ENCODE peak calls at places on chromosomes 12 and 14, in eight cellular contexts. E is foreskin fibroblast, Q is cardiac fibroblast, R is sigmoid colon, A is adrenal gland, X is cardiac muscle cell, L is left ventricle myocardium inferior, C is IMR-90. P is an unnamed sample.

GRCh38 chr12:113862570-113863454 is 103.3 kb downstream of the RBM19 start:
- DNase-seq in E (peak), L (no peak), A (no peak), X (no peak), R (no peak), Q (peak), C (peak), P (no peak)

GRCh38 chr12:124278389-124279101 is 16.3 kb upstream of the RFLNA start:
- DNase-seq in X (no peak), A (no peak), C (no peak), L (no peak), Q (no peak), E (peak), R (no peak), P (no peak)

GRCh38 chr12:56385873-56386272 is 23.2 kb upstream of the APOF start:
- DNase-seq in C (no peak), E (peak), Q (peak), L (no peak), A (no peak), R (no peak), X (no peak), P (no peak)

GRCh38 chr12:125742413-125742812 is 677.2 kb downstream of the AACS start:
- DNase-seq in E (no peak), X (no peak), Q (no peak), L (no peak), C (no peak), A (no peak), R (no peak), P (no peak)

GRCh38 chr12:107891967-107892366 is 117.5 kb downstream of the ASCL4 start:
- DNase-seq in C (peak), A (no peak), Q (peak), X (no peak), R (no peak), E (peak), L (no peak), P (no peak)

GRCh38 chr14:52926994-52927393 is 23.9 kb downstream of the FERMT2 start:
- DNase-seq in L (no peak), E (peak), A (no peak), C (peak), Q (peak), X (no peak), R (no peak), P (no peak)

GRCh38 chr14:51295666-51296263 is 55.7 kb downstream of the TMX1 start:
- DNase-seq in L (no peak), X (no peak), Q (peak), A (no peak), R (no peak), C (peak), E (no peak), P (no peak)

GRCh38 chr12:47777741-47778558 is 4.9 kb downstream of the SLC48A1 start:
- DNase-seq in L (peak), A (no peak), C (no peak), R (peak), E (peak), Q (no peak), X (no peak), P (no peak)

GRCh38 chr12:1801285-1801975 is 18.9 kb upstream of the LRTM2 start:
- DNase-seq in Q (no peak), E (no peak), C (peak), X (no peak), L (no peak), A (peak), R (no peak), P (no peak)

GRCh38 chr12:2959508-2960431 is 573 bp downstream of the TEAD4 start:
- DNase-seq in R (peak), L (peak), E (peak), A (no peak), X (peak), Q (peak), C (peak), P (peak)

GRCh38 chr12:111328138-111328537 is 40.8 kb downstream of the PHETA1 start:
- DNase-seq in E (no peak), R (no peak), L (no peak), Q (no peak), X (no peak), C (no peak), A (no peak), P (no peak)

GRCh38 chr14:73789996-73790581 is 61.5 kb upstream of the PTGR2 start:
- DNase-seq in Q (peak), C (peak), R (peak), A (peak), E (peak), X (no peak), L (peak), P (peak)

GRCh38 chr12:112506513-112507166 is 87.9 kb downstream of the PTPN11 start:
- DNase-seq in X (no peak), C (no peak), A (no peak), Q (no peak), E (no peak), R (no peak), L (no peak), P (no peak)

GRCh38 chr14:100654814-100655795 is 67.9 kb upstream of the BEGAIN start:
- DNase-seq in A (no peak), Q (no peak), E (no peak), X (peak), C (no peak), R (no peak), L (no peak), P (no peak)

GRCh38 chr14:34966413-34966812 is 16.4 kb upstream of the SRP54 start:
- DNase-seq in R (no peak), L (no peak), X (no peak), A (no peak), Q (no peak), C (no peak), E (no peak), P (no peak)

GRCh38 chr14:102900631-102901571 is 21.6 kb upstream of the AMN start:
- DNase-seq in R (no peak), A (no peak), Q (no peak), L (no peak), C (no peak), X (peak), E (no peak), P (no peak)

GRCh38 chr12:15700595-15700994 is 88.6 kb downstream of the EPS8 start:
- DNase-seq in L (no peak), Q (peak), E (peak), C (peak), A (no peak), R (no peak), X (no peak), P (peak)

GRCh38 chr12:69527506-69528272 is 57.5 kb downstream of the FRS2 start:
- DNase-seq in Q (peak), C (peak), R (no peak), E (peak), L (no peak), A (no peak), X (no peak), P (no peak)

GRCh38 chr14:93039649-93040315 is 75.9 kb downstream of the ITPK1 start:
- DNase-seq in E (no peak), X (peak), R (no peak), Q (no peak), A (no peak), L (no peak), C (no peak), P (no peak)

GRCh38 chr12:102539651-102540553 is 59.5 kb upstream of the IGF1 start:
- DNase-seq in C (peak), L (no peak), Q (peak), E (peak), A (no peak), R (no peak), X (peak), P (no peak)

GRCh38 chr12:73547421-73547820 is 990.2 kb upstream of the ATXN7L3B start:
- DNase-seq in R (no peak), Q (no peak), E (no peak), A (no peak), L (no peak), C (no peak), X (no peak), P (no peak)

GRCh38 chr14:49961270-49962222 is 68.7 kb downstream of the ARF6 start:
- DNase-seq in Q (no peak), X (no peak), C (peak), A (no peak), E (no peak), L (no peak), R (no peak), P (no peak)

GRCh38 chr14:102911991-102912761 is 10.3 kb upstream of the AMN start:
- DNase-seq in R (peak), Q (no peak), C (no peak), E (no peak), A (no peak), X (no peak), L (no peak), P (no peak)

GRCh38 chr14:76867536-76868452 is 41.6 kb downstream of the LRRC74A start:
- DNase-seq in Q (no peak), C (no peak), A (no peak), E (no peak), R (no peak), X (no peak), L (peak), P (no peak)

GRCh38 chr12:123958462-123958861 is 14.2 kb downstream of the CCDC92 start:
- DNase-seq in R (no peak), C (no peak), X (peak), E (no peak), L (peak), A (no peak), Q (no peak), P (peak)

GRCh38 chr12:131370791-131371579 is 339.9 kb upstream of the SFSWAP start:
- DNase-seq in Q (no peak), E (no peak), R (peak), X (no peak), A (no peak), C (no peak), L (no peak), P (peak)

GRCh38 chr14:100118377-100119011 is 41.0 kb downstream of the DEGS2 start:
- DNase-seq in E (no peak), L (no peak), Q (no peak), A (no peak), C (peak), X (no peak), R (no peak), P (no peak)

GRCh38 chr12:67400742-67401141 is 131.6 kb downstream of the CAND1 start:
- DNase-seq in A (no peak), E (no peak), R (no peak), C (no peak), Q (no peak), X (no peak), L (no peak), P (no peak)

GRCh38 chr12:92224685-92225331 is 79.2 kb upstream of the BTG1 start:
- DNase-seq in L (no peak), R (no peak), Q (peak), E (peak), X (no peak), A (peak), C (peak), P (peak)

GRCh38 chr12:116319316-116319715 is 41.8 kb upstream of the MED13L start:
- DNase-seq in C (peak), L (no peak), Q (no peak), A (no peak), R (no peak), E (peak), X (no peak), P (no peak)

GRCh38 chr14:73712071-73712506 is 2.1 kb downstream of the PNMA1 start:
- DNase-seq in X (no peak), L (no peak), R (no peak), Q (peak), C (peak), A (no peak), E (peak), P (no peak)

GRCh38 chr14:23316300-23316699 is 5.0 kb upstream of the PABPN1 start:
- DNase-seq in Q (no peak), A (no peak), R (no peak), C (peak), X (no peak), E (no peak), L (no peak), P (no peak)

GRCh38 chr12:117060236-117060926 is 38.8 kb downstream of the TESC start:
- DNase-seq in E (no peak), X (no peak), A (no peak), C (no peak), R (no peak), L (no peak), Q (no peak), P (no peak)

DNA sequence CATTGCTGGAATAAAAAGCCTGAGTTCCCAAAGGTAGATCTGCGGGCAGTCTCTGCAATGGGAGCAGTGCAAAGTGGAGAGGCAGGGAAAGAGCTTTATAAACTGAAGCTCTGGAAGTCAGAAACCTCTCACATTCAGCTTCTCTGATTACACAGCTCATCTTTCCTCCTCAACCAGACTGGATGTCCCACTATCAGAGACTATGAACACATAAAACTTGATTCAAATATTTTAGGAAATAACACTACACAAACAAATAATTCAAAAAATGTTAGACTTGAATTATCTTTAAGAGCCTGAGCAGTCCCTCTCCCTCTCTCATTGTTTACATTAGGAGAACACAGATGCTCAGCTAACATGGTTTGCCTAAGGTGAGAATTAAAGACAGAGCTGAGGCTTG is 72.9 kb downstream of the DENND5B start:
- DNase-seq in X (peak), A (no peak), E (peak), L (no peak), C (peak), Q (peak), R (no peak), P (no peak)
- H3K4me3 ChIP-seq in X (no peak), A (no peak), E (no peak), L (no peak), C (no peak), Q (no peak), R (no peak), P (no peak)

DNA sequence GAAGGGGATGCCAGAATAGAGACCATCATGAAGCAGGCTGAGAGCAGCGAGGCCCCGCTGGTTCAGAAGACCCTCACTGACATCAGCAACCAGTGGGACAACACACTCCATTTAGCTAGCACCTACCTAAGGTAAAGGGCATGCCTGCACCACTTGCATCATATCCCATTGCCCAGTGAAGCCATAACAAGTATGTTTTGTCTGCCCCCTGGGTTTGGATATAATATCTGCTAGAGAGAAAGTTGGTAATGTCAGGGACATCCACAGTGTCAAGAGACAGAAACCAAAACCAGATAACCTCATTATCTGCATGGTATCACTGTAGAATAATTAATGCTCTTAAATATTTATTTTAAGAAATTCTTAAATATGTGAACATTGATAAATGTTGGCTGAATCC is 173.8 kb downstream of the SYNE2 start:
- DNase-seq in C (no peak), X (no peak), Q (no peak), L (no peak), A (no peak), E (no peak), R (no peak), P (no peak)
- TF ChIP-seq CTCF in C (no peak), X (no peak), Q (no peak), L (no peak), A (no peak), E (no peak), R (no peak), P (no peak)

DNA sequence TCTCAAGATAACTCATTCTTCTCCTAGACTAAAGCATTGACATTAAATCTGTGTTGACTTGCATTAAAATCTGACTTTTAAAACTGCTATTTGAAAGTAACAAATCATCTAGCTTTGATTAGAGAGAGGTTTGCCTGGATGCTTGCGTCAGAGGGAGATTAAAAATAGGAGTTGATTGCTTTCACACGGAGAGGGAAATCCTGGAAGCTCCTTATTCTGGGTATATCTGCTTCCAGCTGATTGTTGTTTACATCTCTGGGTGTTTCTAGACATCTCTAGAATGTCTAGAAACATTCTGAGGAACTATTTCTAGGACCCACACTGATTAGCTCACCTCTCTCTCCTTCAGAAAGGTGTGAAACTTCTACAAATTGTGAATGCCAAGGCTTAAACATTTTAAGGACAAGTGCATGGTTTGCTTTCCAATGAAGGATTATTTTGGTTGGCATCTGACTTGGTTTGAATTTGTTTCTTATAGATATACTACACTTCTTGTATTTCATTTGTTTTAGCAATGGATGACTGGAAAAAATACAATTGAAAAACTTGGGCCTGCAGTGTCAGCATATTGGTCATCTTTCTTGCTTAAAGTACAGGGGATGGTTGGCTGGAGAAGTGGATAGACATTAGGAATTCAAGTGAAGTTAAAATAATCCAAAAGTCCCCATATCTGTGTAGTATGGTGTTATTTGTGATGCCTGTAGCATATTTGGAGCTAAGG is 2.1 kb downstream of the DIP2B start:
- DNase-seq in X (no peak), A (no peak), C (no peak), E (no peak), L (no peak), R (no peak), Q (no peak), P (no peak)
- H3K4me3 ChIP-seq in X (peak), A (no peak), C (no peak), E (peak), L (peak), R (no peak), Q (peak), P (peak)

GRCh38 chr12:29518407-29518806 is 20.9 kb upstream of the OVCH1 start:
- DNase-seq in E (no peak), C (no peak), Q (no peak), L (no peak), R (no peak), A (no peak), X (no peak), P (no peak)

GRCh38 chr12:29517265-29517664 is 19.8 kb upstream of the OVCH1 start:
- DNase-seq in E (no peak), X (no peak), L (no peak), A (no peak), Q (no peak), C (no peak), R (no peak), P (no peak)

GRCh38 chr12:29521951-29522350 is 24.5 kb upstream of the OVCH1 start:
- DNase-seq in Q (peak), A (no peak), X (no peak), L (no peak), R (no peak), C (peak), E (peak), P (no peak)

GRCh38 chr12:29516431-29516875 is 19.0 kb upstream of the OVCH1 start:
- DNase-seq in X (no peak), C (peak), R (no peak), L (no peak), E (peak), A (no peak), Q (peak), P (no peak)

GRCh38 chr12:29519585-29520182 is 22.2 kb upstream of the OVCH1 start:
- DNase-seq in L (no peak), A (no peak), E (peak), C (peak), X (peak), R (no peak), Q (peak), P (peak)
- TF ChIP-seq CTCF in L (peak), A (peak), E (peak), C (peak), X (peak), R (peak), Q (peak), P (peak)

DNA sequence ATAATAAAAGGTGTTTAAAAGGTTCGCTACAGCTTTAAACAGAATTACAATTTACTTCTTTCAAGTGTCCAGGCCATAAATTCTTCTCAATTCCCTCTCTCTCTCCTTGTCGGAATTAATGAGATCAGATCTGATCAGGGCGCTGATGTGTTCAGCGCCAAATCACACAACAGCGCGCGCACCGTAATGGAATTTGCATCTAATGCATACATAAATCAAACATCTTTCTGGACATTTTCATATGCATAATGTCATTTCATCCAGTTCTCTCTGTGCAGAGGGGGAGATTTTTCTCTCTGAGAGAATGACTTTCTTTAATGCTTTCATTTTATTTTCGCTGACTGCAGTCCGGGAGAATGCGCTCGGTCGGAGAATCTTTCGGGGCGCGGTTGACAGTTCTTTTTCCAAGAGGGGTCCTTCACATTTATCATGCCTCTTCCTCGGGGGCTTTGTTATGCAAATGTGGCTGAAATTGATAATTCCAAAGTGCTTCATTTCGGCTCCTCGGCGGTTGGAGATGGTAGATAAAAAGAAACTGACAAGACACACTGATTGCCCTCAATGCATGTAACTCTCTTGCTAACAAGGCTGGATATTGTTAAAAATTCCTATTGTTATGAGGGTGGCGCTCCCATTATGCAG is 615.9 kb downstream of the VRK1 start:
- DNase-seq in A (no peak), R (no peak), E (no peak), Q (no peak), L (no peak), C (no peak), X (no peak), P (no peak)
- H3K4me3 ChIP-seq in A (no peak), R (no peak), E (no peak), Q (no peak), L (peak), C (no peak), X (no peak), P (peak)

GRCh38 chr12:115210533-115211252 is 526.7 kb upstream of the TBX3 start:
- DNase-seq in E (no peak), R (no peak), C (no peak), X (no peak), L (peak), A (no peak), Q (no peak), P (no peak)

GRCh38 chr12:115207216-115207915 is 523.4 kb upstream of the TBX3 start:
- DNase-seq in C (no peak), Q (no peak), E (no peak), R (no peak), A (no peak), L (no peak), X (no peak), P (no peak)

GRCh38 chr12:115209230-115209629 is 525.3 kb upstream of the TBX3 start:
- DNase-seq in A (no peak), X (peak), E (no peak), R (peak), C (no peak), Q (no peak), L (no peak), P (no peak)

GRCh38 chr12:115205755-115206308 is 521.9 kb upstream of the TBX3 start:
- DNase-seq in X (no peak), C (no peak), R (no peak), E (no peak), Q (no peak), L (no peak), A (no peak), P (no peak)

GRCh38 chr12:115208098-115208497 is 524.1 kb upstream of the TBX3 start:
- DNase-seq in R (no peak), L (no peak), Q (no peak), E (no peak), C (no peak), A (no peak), X (no peak), P (no peak)
- TF ChIP-seq CTCF in R (no peak), L (no peak), Q (no peak), E (no peak), C (no peak), A (no peak), X (no peak), P (no peak)

P was measured in heart right ventricle.